ENCODE peak calls at places on chromosomes 16 and 17, in nine cellular contexts. E is skeletal muscle cell; D is NCI-H1105; W is hippocampal formation; F is fibroblast of pulmonary artery; O is activated effector memory CD4-positive, alpha-beta T cell treated with anti-CD3 and anti-CD28 coated beads, Interleukin-2, amount 50 U/mL, for 16 hours; B is RCC 7860; G is stomach; L is stimulated activated naive CD4-positive, alpha-beta T cell. Y is an unnamed sample.

GRCh38 chr16:76386784-76387183 is 109.6 kb downstream of the CNTNAP4 start:
- DNase-seq in E (no peak), D (no peak), W (no peak), F (peak), O (no peak), B (no peak), G (no peak), L (no peak), Y (no peak)

GRCh38 chr17:20091161-20092029 is 82.2 kb downstream of the SPECC1 start:
- DNase-seq in E (peak), D (no peak), W (no peak), F (peak), O (no peak), B (no peak), G (no peak), L (no peak), Y (peak)

GRCh38 chr16:89363621-89364393 is 126.6 kb downstream of the ANKRD11 start:
- DNase-seq in E (no peak), D (no peak), W (no peak), F (peak), O (peak), B (peak), G (peak), L (no peak), Y (no peak)

GRCh38 chr17:3513305-3514035 is 37.7 kb downstream of the ASPA start:
- DNase-seq in E (no peak), D (no peak), W (no peak), F (no peak), O (no peak), B (no peak), G (no peak), L (no peak), Y (no peak)

GRCh38 chr17:57480438-57481196 is 224.3 kb downstream of the MSI2 start:
- DNase-seq in E (no peak), D (no peak), W (no peak), F (peak), O (no peak), B (peak), G (no peak), L (no peak), Y (no peak)

GRCh38 chr16:187330-187729 is 7.1 kb downstream of the HBQ1 start:
- DNase-seq in E (no peak), D (no peak), W (no peak), F (no peak), O (no peak), B (no peak), G (no peak), L (no peak), Y (no peak)

GRCh38 chr16:67801889-67802288 is 4.5 kb downstream of the RANBP10 start:
- DNase-seq in E (no peak), D (no peak), W (no peak), F (no peak), O (peak), B (no peak), G (no peak), L (peak), Y (no peak)

GRCh38 chr16:81158964-81159363 is 62.8 kb upstream of the GCSH start:
- DNase-seq in E (no peak), D (no peak), W (peak), F (no peak), O (no peak), B (no peak), G (no peak), L (no peak), Y (no peak)

GRCh38 chr17:32197987-32198386 is 55.7 kb downstream of the RHOT1 start:
- DNase-seq in E (no peak), D (no peak), W (no peak), F (no peak), O (no peak), B (no peak), G (no peak), L (no peak), Y (no peak)

GRCh38 chr17:72886622-72887021 is 205.9 kb downstream of the SLC39A11 start:
- DNase-seq in E (no peak), D (no peak), W (no peak), F (no peak), O (no peak), B (no peak), G (no peak), L (no peak), Y (no peak)

GRCh38 chr17:50046667-50047066 is 9.2 kb upstream of the ITGA3 start:
- DNase-seq in E (no peak), D (no peak), W (no peak), F (no peak), O (no peak), B (no peak), G (no peak), L (no peak), Y (no peak)

GRCh38 chr16:83574388-83574787 is 233.4 kb upstream of the HSBP1 start:
- DNase-seq in E (peak), D (no peak), W (no peak), F (peak), O (no peak), B (peak), G (no peak), L (no peak), Y (no peak)

GRCh38 chr17:81942167-81942553 is 4.9 kb downstream of the MYADML2 start:
- DNase-seq in E (no peak), D (no peak), W (no peak), F (no peak), O (no peak), B (no peak), G (no peak), L (no peak), Y (no peak)

GRCh38 chr17:79612468-79613194 is 1.8 kb upstream of the RBFOX3 start:
- DNase-seq in E (no peak), D (no peak), W (no peak), F (peak), O (peak), B (peak), G (peak), L (no peak), Y (no peak)

GRCh38 chr17:37605081-37605480 is 4.1 kb downstream of the SYNRG start:
- DNase-seq in E (no peak), D (no peak), W (no peak), F (no peak), O (no peak), B (no peak), G (no peak), L (no peak), Y (no peak)

GRCh38 chr17:78086740-78087139 is 41.8 kb downstream of the TMC6 start:
- DNase-seq in E (no peak), D (no peak), W (no peak), F (no peak), O (no peak), B (no peak), G (no peak), L (no peak), Y (no peak)

GRCh38 chr16:4136229-4136813 is 20.1 kb upstream of the ADCY9 start:
- DNase-seq in E (no peak), D (no peak), W (no peak), F (no peak), O (no peak), B (no peak), G (peak), L (no peak), Y (no peak)

GRCh38 chr16:22314661-22315626 is 17.7 kb downstream of the POLR3E start:
- DNase-seq in E (no peak), D (no peak), W (no peak), F (no peak), O (peak), B (no peak), G (peak), L (no peak), Y (no peak)

GRCh38 chr16:29983420-29984136 is 9.9 kb downstream of the TAOK2 start:
- DNase-seq in E (no peak), D (no peak), W (no peak), F (no peak), O (no peak), B (no peak), G (no peak), L (no peak), Y (no peak)